ENCODE peak calls at places on chromosomes 12 and 14, in six cellular contexts. E is stimulated activated CD4-positive, alpha-beta T cell treated with anti-CD3 and anti-CD28 coated beads, Interleukin-2, amount 100 ng/mL, for 24 hours; H is AG10803; B is pulmonary artery endothelial cell; Z is GM23338; T is GM18507. F is an unnamed sample.

GRCh38 chr12:28130625-28131598 is 59.3 kb upstream of the CCDC91 start:
- DNase-seq in E (peak), H (peak), B (peak), Z (no peak), T (no peak), F (no peak)

GRCh38 chr12:19576421-19576925 is 137.2 kb downstream of the AEBP2 start:
- DNase-seq in E (no peak), H (no peak), B (no peak), Z (no peak), T (no peak), F (no peak)

GRCh38 chr12:117844114-117844513 is 124.7 kb downstream of the KSR2 start:
- DNase-seq in E (no peak), H (no peak), B (no peak), Z (no peak), T (no peak), F (no peak)

GRCh38 chr12:88067301-88067700 is 38.1 kb upstream of the C12orf50 start:
- DNase-seq in E (no peak), H (no peak), B (no peak), Z (no peak), T (no peak), F (no peak)

GRCh38 chr12:65355461-65355860 is 77.0 kb downstream of the MSRB3 start:
- DNase-seq in E (no peak), H (peak), B (no peak), Z (no peak), T (no peak), F (no peak)

GRCh38 chr12:127257366-127257935 is 1009.5 kb upstream of the TMEM132C start:
- DNase-seq in E (no peak), H (peak), B (peak), Z (no peak), T (no peak), F (no peak)

GRCh38 chr12:6554168-6554989 is 1.5 kb downstream of the IFFO1 start:
- DNase-seq in E (peak), H (peak), B (no peak), Z (peak), T (no peak), F (peak)

GRCh38 chr12:12254549-12254948 is 12.3 kb downstream of the LRP6 start:
- DNase-seq in E (no peak), H (no peak), B (no peak), Z (no peak), T (no peak), F (no peak)

GRCh38 chr14:65179918-65180724 is 77.8 kb upstream of the MAX start:
- DNase-seq in E (peak), H (peak), B (no peak), Z (no peak), T (peak), F (no peak)

GRCh38 chr12:107929436-107929835 is 154.9 kb downstream of the ASCL4 start:
- DNase-seq in E (no peak), H (peak), B (no peak), Z (peak), T (no peak), F (peak)

GRCh38 chr14:53954551-53955233 is 1.9 kb downstream of the BMP4 start:
- DNase-seq in E (no peak), H (peak), B (no peak), Z (no peak), T (no peak), F (no peak)